ENCODE peak calls at places on chromosome 22, in seven cellular contexts. O is IMR-90, I is WTC11, Q is SK-N-SH, Z is H1, C is GM12878, D is A549. B is an unnamed sample.

GRCh38 chr22:47201186-47201995 is 438.9 kb downstream of the TBC1D22A start:
- DNase-seq in C (no peak), I (no peak), D (no peak), Z (no peak), O (no peak), Q (no peak), B (no peak)

GRCh38 chr22:19631899-19632670 is 82.2 kb upstream of the SEPTIN5 start:
- DNase-seq in C (no peak), Q (peak; percentile 82), D (peak; percentile 51), Z (no peak), I (peak; percentile 72), O (peak; percentile 27), B (peak; percentile 95)

GRCh38 chr22:37242395-37242918 is 1.6 kb downstream of the RAC2 start:
- DNase-seq in I (no peak), C (peak; percentile 92), Q (peak; percentile 60), O (peak; percentile 38), Z (no peak), D (no peak), B (peak; percentile 96)

GRCh38 chr22:25351631-25352293 is 132.3 kb downstream of the CRYBB2 start:
- DNase-seq in Z (no peak), I (no peak), D (no peak), C (no peak), O (no peak), Q (no peak), B (no peak)

GRCh38 chr22:21051145-21051835 is 5.5 kb downstream of the LRRC74B start:
- DNase-seq in I (no peak), D (no peak), Z (no peak), O (no peak), Q (no peak), C (no peak), B (no peak)

GRCh38 chr22:37659066-37659896 is 758 bp downstream of the PDXP start:
- DNase-seq in O (no peak), Q (peak; percentile 72), C (no peak), I (no peak), D (no peak), Z (no peak), B (peak; percentile 55)

GRCh38 chr22:37971475-37972434 is 12.6 kb downstream of the SOX10 start:
- DNase-seq in I (peak; percentile 65), D (no peak), C (no peak), O (no peak), Z (peak; percentile 44), Q (no peak), B (no peak)

GRCh38 chr22:20380486-20380885 is 13.5 kb upstream of the ZNF74 start:
- DNase-seq in O (no peak), Q (no peak), C (no peak), Z (no peak), D (no peak), I (no peak), B (peak; percentile 28)

GRCh38 chr22:24148586-24148985 is 32.7 kb upstream of the SUSD2 start:
- DNase-seq in Z (no peak), O (no peak), I (no peak), C (no peak), Q (no peak), D (no peak), B (no peak)

GRCh38 chr22:25039754-25040153 is 87.2 kb downstream of the KIAA1671 start:
- DNase-seq in O (no peak), D (no peak), C (no peak), I (no peak), Z (no peak), Q (no peak), B (no peak)

GRCh38 chr22:32517488-32517887 is 42.9 kb downstream of the FBXO7 start:
- DNase-seq in D (no peak), I (no peak), Q (no peak), O (no peak), Z (no peak), C (no peak), B (no peak)

GRCh38 chr22:28931844-28932561 is 48.6 kb downstream of the ZNRF3 start:
- DNase-seq in Q (no peak), I (no peak), O (no peak), D (no peak), Z (no peak), C (no peak), B (no peak)

GRCh38 chr22:26542831-26543230 is 30.6 kb upstream of the TFIP11 start:
- DNase-seq in I (no peak), Z (no peak), O (no peak), Q (no peak), D (no peak), C (no peak), B (no peak)

GRCh38 chr22:38310518-38311330 is 6.5 kb downstream of the CSNK1E start:
- DNase-seq in Z (no peak), C (no peak), O (no peak), D (no peak), I (no peak), Q (no peak), B (no peak)

DNA sequence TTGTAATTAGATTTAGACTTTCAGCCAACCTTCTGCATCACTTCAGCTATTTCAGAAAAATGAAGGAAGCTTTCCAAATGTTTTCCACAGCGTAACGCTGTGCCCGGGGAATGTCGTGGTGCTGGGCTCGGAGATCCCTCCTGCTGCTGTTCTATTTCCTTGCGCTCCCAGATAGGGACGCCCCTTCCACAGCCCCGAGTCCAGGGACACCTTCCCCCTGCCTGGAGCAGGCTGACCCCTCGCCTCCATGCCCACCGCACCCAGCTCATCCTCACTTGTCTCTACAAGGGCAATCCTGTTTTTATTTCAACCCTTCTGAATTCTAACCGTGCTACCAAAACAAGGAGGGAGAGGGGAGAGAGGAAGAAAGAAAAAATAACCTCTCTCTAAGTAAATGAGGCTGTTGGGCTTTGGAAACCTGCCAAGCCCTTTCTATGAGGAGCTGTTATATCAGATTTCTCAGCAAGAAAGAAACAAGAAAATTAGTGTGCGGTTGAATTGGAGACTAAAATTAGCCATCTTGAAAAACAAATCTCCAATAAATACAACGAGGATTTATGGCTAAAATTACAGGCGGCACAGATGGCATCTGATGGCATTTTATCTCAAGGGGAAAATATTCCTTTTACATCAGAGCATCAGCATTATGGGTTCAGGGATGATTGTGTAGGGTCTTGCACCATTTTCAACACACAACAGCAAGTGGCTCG is 366.9 kb downstream of the BRD1 start:
- DNase-seq in D (no peak), I (no peak), Z (no peak), C (no peak), Q (no peak), O (no peak), B (no peak)
- TF ChIP-seq USF2 in D (no peak), I (no peak), Z (no peak), C (no peak), Q (no peak), O (no peak), B (no peak)

GRCh38 chr22:45534339-45535192 is 31.9 kb downstream of the FBLN1 start:
- DNase-seq in O (peak; percentile 86), C (no peak), Q (no peak), I (no peak), D (no peak), Z (no peak), B (no peak)

GRCh38 chr22:45538284-45538683 is 35.6 kb downstream of the FBLN1 start:
- DNase-seq in Q (no peak), I (no peak), D (no peak), O (no peak), C (no peak), Z (no peak), B (no peak)

GRCh38 chr22:45540122-45540521 is 37.4 kb downstream of the FBLN1 start:
- DNase-seq in D (no peak), Z (no peak), C (no peak), Q (no peak), I (no peak), O (no peak), B (no peak)

GRCh38 chr22:45535400-45535799 is 32.7 kb downstream of the FBLN1 start:
- DNase-seq in D (no peak), Z (no peak), C (no peak), Q (no peak), I (no peak), O (no peak), B (no peak)

GRCh38 chr22:45537734-45538181 is 35.1 kb downstream of the FBLN1 start:
- DNase-seq in C (no peak), I (no peak), Q (peak; percentile 66), O (peak; percentile 84), Z (no peak), D (no peak), B (no peak)
- TF ChIP-seq USF2 in C (no peak), I (no peak), Q (no peak), O (no peak), Z (no peak), D (no peak), B (no peak)

GRCh38 chr22:17788528-17789378 is 14.5 kb upstream of the BID start:
- DNase-seq in D (no peak), O (no peak), C (no peak), I (peak; percentile 52), Q (no peak), Z (no peak), B (peak; percentile 71)
- TF ChIP-seq USF2 in D (no peak), O (no peak), C (no peak), I (no peak), Q (no peak), Z (no peak), B (no peak)

DNA sequence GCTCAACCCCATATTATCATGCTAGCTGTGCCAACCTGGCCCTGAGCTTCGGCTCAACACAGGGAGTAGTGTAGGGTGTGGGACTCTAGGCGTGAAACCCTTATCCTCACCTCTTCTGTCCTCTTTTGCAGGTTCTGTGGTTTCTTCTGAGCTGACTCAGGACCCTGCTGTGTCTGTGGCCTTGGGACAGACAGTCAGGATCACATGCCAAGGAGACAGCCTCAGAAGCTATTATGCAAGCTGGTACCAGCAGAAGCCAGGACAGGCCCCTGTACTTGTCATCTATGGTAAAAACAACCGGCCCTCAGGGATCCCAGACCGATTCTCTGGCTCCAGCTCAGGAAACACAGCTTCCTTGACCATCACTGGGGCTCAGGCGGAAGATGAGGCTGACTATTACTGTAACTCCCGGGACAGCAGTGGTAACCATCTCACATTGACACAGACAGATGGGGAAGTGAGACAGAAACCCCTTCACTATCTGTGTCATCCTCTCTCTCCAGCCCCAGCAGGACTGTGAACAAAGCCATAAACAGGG is 76.4 kb downstream of the GGTLC2 start:
- DNase-seq in D (no peak), O (no peak), C (peak; percentile 62), I (no peak), Z (no peak), Q (no peak), B (no peak)
- TF ChIP-seq USF2 in D (no peak), O (peak; percentile 3), C (no peak), I (no peak), Z (no peak), Q (no peak), B (no peak)

GRCh38 chr22:48572951-48573350 is 1254.7 kb downstream of the BRD1 start:
- DNase-seq in O (no peak), Q (no peak), Z (no peak), C (no peak), I (no peak), D (no peak), B (no peak)

GRCh38 chr22:48576333-48577013 is 1251.2 kb downstream of the BRD1 start:
- DNase-seq in D (no peak), O (no peak), I (peak; percentile 67), Q (peak; percentile 88), C (no peak), Z (no peak), B (no peak)

GRCh38 chr22:48575567-48576332 is 1251.9 kb downstream of the BRD1 start:
- DNase-seq in Z (no peak), I (no peak), D (no peak), O (no peak), Q (peak; percentile 50), C (no peak), B (no peak)

GRCh38 chr22:48573766-48574165 is 1253.9 kb downstream of the BRD1 start:
- DNase-seq in D (no peak), Q (no peak), I (no peak), Z (no peak), C (no peak), O (no peak), B (no peak)

GRCh38 chr22:48574776-48575566 is 1252.7 kb downstream of the BRD1 start:
- DNase-seq in D (peak; percentile 67), C (no peak), O (no peak), Q (peak; percentile 85), Z (peak; percentile 33), I (peak; percentile 79), B (no peak)
- TF ChIP-seq USF2 in D (no peak), C (no peak), O (no peak), Q (no peak), Z (no peak), I (peak; percentile 76), B (no peak)